ENCODE peak calls at places on chromosomes 11 and 22, in seven cellular contexts. T is Peyer's patch; E is CD8-positive, alpha-beta memory T cell; X is psoas muscle; F is heart left ventricle; M is dorsolateral prefrontal cortex; Z is PC-3. J is an unnamed sample. For H3K27me3, the result is how much of the 10 kb centered on the place peaks cover.

GRCh38 chr11:110076388-110076965 is 16.7 kb upstream of the ZC3H12C start:
- DNase-seq in T (peak), E (no peak), X (no peak), F (no peak), M (no peak), Z (peak), J (no peak)

GRCh38 chr22:47288640-47289039 is 526.2 kb downstream of the TBC1D22A start:
- DNase-seq in T (peak), E (no peak), X (no peak), F (no peak), M (no peak), Z (no peak), J (peak)

GRCh38 chr11:87917111-87917510 is 258.1 kb downstream of the RAB38 start:
- DNase-seq in T (no peak), E (no peak), X (no peak), F (no peak), M (no peak), Z (peak), J (no peak)

GRCh38 chr22:35341090-35341874 is 39.6 kb upstream of the HMOX1 start:
- DNase-seq in T (no peak), E (no peak), X (no peak), F (no peak), M (no peak), Z (no peak), J (no peak)

GRCh38 chr11:66417000-66417399 is 3.8 kb upstream of the NPAS4 start:
- DNase-seq in T (no peak), E (no peak), X (no peak), F (no peak), M (peak), Z (no peak), J (no peak)

GRCh38 chr11:47359162-47359561 is 6.7 kb upstream of the MYBPC3 start:
- DNase-seq in T (no peak), E (no peak), X (no peak), F (peak), M (no peak), Z (no peak), J (no peak)

GRCh38 chr11:125995313-125995712 is 49.5 kb downstream of the VSIG10L2 start:
- DNase-seq in T (no peak), E (no peak), X (no peak), F (no peak), M (peak), Z (no peak), J (no peak)

GRCh38 chr11:119100246-119100959 is 1.2 kb downstream of the DPAGT1 start:
- DNase-seq in T (peak), E (no peak), X (no peak), F (no peak), M (no peak), Z (peak), J (no peak)

GRCh38 chr11:125117429-125117828 is 6.0 kb upstream of the TMEM218 start:
- DNase-seq in T (no peak), E (no peak), X (no peak), F (no peak), M (no peak), Z (no peak), J (no peak)

GRCh38 chr11:19511066-19511412 is 201.6 kb upstream of the NAV2 start:
- DNase-seq in T (no peak), E (no peak), X (no peak), F (no peak), M (no peak), Z (no peak), J (no peak)

GRCh38 chr11:68840661-68841653 is 759 bp downstream of the CPT1A start:
- DNase-seq in T (peak), E (peak), X (peak), F (peak), M (peak), Z (peak), J (peak)

GRCh38 chr22:25627271-25627848 is 62.9 kb downstream of the GRK3 start:
- DNase-seq in T (no peak), E (no peak), X (no peak), F (no peak), M (no peak), Z (no peak), J (no peak)

GRCh38 chr11:77322506-77322905 is 21.0 kb upstream of the GDPD4 start:
- DNase-seq in T (no peak), E (no peak), X (no peak), F (no peak), M (peak), Z (no peak), J (no peak)

GRCh38 chr11:65429724-65430405 is 7.3 kb downstream of the NEAT1 start:
- DNase-seq in T (peak), E (no peak), X (peak), F (no peak), M (peak), Z (peak), J (peak)

GRCh38 chr11:82049199-82049598 is 684.5 kb downstream of the FAM181B start:
- DNase-seq in T (no peak), E (no peak), X (no peak), F (no peak), M (no peak), Z (no peak), J (no peak)

GRCh38 chr22:33652596-33652995 is 267.7 kb downstream of the LARGE1 start:
- DNase-seq in T (no peak), E (no peak), X (no peak), F (no peak), M (no peak), Z (no peak), J (no peak)

GRCh38 chr11:80165763-80166162 is 724.9 kb upstream of the TENM4 start:
- DNase-seq in T (no peak), E (no peak), X (no peak), F (no peak), M (no peak), Z (peak), J (no peak)

GRCh38 chr22:17257578-17257977 is 38.3 kb upstream of the ADA2 start:
- DNase-seq in T (no peak), E (no peak), X (no peak), F (no peak), M (no peak), Z (no peak), J (no peak)

GRCh38 chr11:44104472-44105294 is 9.2 kb downstream of the EXT2 start:
- DNase-seq in T (no peak), E (no peak), X (no peak), F (no peak), M (no peak), Z (peak), J (no peak)

GRCh38 chr11:66070604-66071325 is 693 bp downstream of the PACS1 start:
- DNase-seq in T (no peak), E (peak), X (peak), F (peak), M (peak), Z (peak), J (peak)

GRCh38 chr11:116420030-116420429 is 352.8 kb downstream of the BUD13 start:
- DNase-seq in T (no peak), E (no peak), X (no peak), F (no peak), M (no peak), Z (no peak), J (no peak)

GRCh38 chr22:39502789-39503464 is 837 bp downstream of the MIEF1 start:
- DNase-seq in T (no peak), E (no peak), X (peak), F (no peak), M (no peak), Z (no peak), J (no peak)

GRCh38 chr22:42949159-42949558 is 65.8 kb downstream of the PACSIN2 start:
- DNase-seq in T (no peak), E (no peak), X (peak), F (peak), M (no peak), Z (peak), J (no peak)

GRCh38 chr11:10443152-10443551 is 11.9 kb upstream of the AMPD3 start:
- DNase-seq in T (no peak), E (no peak), X (no peak), F (no peak), M (no peak), Z (no peak), J (no peak)

GRCh38 chr11:36142439-36142838 is 146.8 kb downstream of the COMMD9 start:
- DNase-seq in T (no peak), E (no peak), X (no peak), F (no peak), M (no peak), Z (no peak), J (no peak)

GRCh38 chr22:24901448-24901847 is 45.0 kb downstream of the LHFPL7 start:
- DNase-seq in T (no peak), E (no peak), X (no peak), F (no peak), M (no peak), Z (no peak), J (no peak)

GRCh38 chr11:12189543-12190235 is 79.3 kb downstream of the MICAL2 start:
- DNase-seq in T (no peak), E (peak), X (no peak), F (no peak), M (no peak), Z (no peak), J (no peak)

GRCh38 chr22:19802881-19803735 is 42.5 kb downstream of the TBX1 start:
- DNase-seq in T (no peak), E (no peak), X (peak), F (no peak), M (no peak), Z (no peak), J (no peak)

GRCh38 chr22:37258810-37259472 is 14.9 kb upstream of the RAC2 start:
- DNase-seq in T (peak), E (no peak), X (no peak), F (no peak), M (no peak), Z (no peak), J (no peak)
- H3K4me3 ChIP-seq in T (no peak), E (no peak), X (no peak), F (no peak), M (no peak), Z (no peak), J (no peak)

DNA sequence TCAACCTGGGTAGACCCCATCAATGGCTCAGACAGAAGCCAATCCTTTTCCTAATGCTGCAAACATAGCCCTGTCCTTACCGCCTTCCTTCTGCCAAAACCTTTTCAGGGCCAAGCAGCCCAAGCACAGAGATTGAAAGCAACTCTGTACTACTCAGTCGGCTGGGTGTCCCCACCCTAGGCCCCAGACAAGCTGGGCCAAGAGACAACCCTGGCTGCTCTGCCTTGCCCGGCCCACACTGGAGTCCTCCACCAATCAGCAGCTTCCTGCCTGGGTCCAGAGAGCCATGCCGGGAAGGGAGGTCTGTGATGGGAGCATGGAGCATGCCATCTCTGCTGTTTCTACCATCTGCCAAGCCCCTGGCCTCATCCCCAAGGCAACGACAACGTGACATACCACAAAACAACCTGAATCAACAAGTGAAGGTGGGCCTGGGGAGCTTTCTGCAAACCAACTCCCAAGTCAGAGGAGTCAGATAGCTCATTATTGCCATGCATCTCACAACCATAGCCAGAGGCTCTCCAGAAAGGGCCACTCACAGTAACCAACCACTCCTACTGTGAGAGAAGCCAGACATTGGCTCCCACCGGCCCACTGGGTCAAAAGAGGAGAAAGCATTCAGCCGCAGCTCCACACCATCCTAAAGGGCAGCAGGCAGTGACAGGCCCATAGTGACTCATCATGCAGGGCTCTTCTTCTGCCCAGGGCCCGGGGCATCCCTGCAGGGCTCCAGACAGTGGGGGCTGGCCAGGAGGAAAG is 18.2 kb downstream of the PATZ1 start:
- DNase-seq in T (no peak), E (no peak), X (no peak), F (no peak), M (no peak), Z (no peak), J (no peak)
- H3K27ac ChIP-seq in T (no peak), E (no peak), X (peak), F (no peak), M (peak), Z (no peak), J (no peak)

DNA sequence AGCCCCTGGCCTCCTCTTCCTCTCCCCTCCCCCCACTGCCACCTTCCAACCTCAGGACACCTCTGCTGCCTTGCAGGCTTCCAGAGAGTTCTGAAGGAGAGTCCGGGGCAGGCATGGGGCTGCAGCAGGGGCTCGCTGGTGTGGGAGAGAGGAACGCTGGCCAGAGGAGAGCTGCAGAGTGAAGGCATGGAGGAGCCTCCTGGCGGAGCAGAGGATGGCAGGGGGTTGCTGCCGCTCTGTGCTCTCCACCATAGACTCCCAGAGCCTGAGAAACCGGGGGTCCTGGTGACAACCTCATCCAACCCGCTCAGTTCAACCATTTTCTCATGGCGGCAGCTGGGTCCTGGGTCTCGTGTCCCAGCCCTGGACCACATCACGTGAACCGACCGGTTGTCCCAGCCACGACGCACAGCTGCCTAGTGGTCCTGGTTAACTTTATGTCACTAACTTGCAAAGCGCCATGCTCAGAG is 17.5 kb downstream of the MRGPRG start:
- DNase-seq in T (no peak), E (no peak), X (peak), F (no peak), M (no peak), Z (no peak), J (peak)
- H3K27me3 ChIP-seq in T (under half), E (under half), X (under half), F (under half), M (half or more), Z (under half), J (under half)

DNA sequence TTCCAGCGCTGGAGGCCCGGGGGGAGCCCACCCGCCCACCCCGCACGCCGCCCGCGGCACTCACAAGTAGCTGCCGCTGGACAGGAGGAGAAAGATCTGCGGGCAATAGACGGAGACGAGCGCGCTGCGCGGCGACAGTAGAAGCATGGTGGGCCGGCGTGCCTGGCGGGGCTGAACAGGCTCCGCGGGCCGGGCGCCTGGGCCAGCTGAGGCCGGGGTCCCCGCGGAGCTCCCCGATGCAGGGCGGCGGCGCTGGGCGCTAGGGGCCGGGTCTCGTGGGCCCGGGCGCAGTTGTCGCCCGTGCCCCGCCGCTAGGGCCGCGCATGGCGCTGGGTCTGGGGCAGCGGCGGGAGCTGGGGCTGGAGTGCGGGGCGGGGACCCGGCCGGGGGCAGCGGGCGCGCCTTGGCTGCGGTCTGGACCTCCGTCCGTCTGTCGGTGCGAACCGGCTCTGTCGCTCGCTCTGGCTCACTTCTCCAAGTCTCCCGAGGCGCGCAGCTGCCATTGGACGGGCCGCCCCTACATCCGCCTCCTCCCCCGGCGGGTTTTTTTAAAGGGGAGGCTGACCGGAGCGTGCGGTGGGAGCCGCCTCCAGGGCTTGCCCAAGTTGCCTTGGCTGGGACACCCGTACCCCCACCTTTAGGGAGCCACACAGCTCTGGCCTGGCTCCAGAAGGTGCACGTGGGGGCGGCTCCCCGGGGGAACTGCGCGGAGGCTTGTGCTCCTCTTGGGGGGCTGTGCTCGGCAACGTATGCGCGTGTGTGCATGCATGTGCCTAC is 4.7 kb downstream of the WNT7B start:
- DNase-seq in T (no peak), E (no peak), X (no peak), F (no peak), M (no peak), Z (no peak), J (no peak)
- H3K4me3 ChIP-seq in T (no peak), E (no peak), X (peak), F (peak), M (no peak), Z (no peak), J (no peak)

GRCh38 chr22:32531955-32532818 is 57.6 kb downstream of the FBXO7 start:
- DNase-seq in T (no peak), E (no peak), X (peak), F (peak), M (peak), Z (no peak), J (peak)
- H3K27ac ChIP-seq in T (peak), E (no peak), X (peak), F (peak), M (peak), Z (no peak), J (peak)

DNA sequence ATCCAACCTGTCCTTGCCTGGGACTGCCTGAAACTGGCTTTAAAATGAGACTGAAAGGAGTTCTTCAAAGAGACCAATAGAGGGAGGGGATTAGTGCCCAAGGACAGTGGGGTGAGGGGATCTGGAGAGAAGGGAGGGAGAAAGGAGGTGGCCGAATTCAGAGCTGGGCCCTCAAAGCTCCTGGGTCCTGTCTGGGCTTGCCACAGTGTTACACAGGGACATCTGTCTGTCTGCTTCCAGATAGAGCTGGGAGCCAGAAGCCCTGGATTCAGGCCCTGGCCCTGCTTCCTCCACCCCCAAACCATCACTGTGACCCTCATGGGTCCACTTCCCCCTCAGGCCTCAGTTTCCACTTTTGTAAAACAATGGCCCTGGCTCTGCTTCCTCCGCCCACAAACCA is 3.6 kb downstream of the KCNJ4 start:
- DNase-seq in T (no peak), E (no peak), X (no peak), F (no peak), M (no peak), Z (no peak), J (no peak)
- H3K27me3 ChIP-seq in T (under half), E (under half), X (under half), F (under half), M (under half), Z (under half), J (under half)

J was measured in tibial artery.